ENCODE peak calls at places on chromosomes 13 and 19, in four cellular contexts. L is fibroblast of lung, S is testis, P is Peyer's patch. R is an unnamed sample. For H3K27me3, the result is how much of the 10 kb centered on the place peaks cover.

GRCh38 chr13:31436478-31436877 is 236.7 kb downstream of the B3GLCT start:
- DNase-seq in S (no peak), P (no peak), L (no peak), R (no peak)

GRCh38 chr13:100298116-100298681 is 209.3 kb downstream of the PCCA start:
- DNase-seq in L (no peak), S (no peak), P (no peak), R (no peak)

GRCh38 chr19:30968210-30968609 is 381.0 kb downstream of the TSHZ3 start:
- DNase-seq in P (no peak), L (no peak), S (no peak), R (no peak)

GRCh38 chr13:91618315-91618714 is 219.9 kb downstream of the GPC5 start:
- DNase-seq in P (no peak), S (no peak), L (no peak), R (no peak)

GRCh38 chr13:84430441-84430840 is 548.2 kb upstream of the SLITRK1 start:
- DNase-seq in L (no peak), S (no peak), P (no peak), R (no peak)

GRCh38 chr19:38644719-38645118 is 2.7 kb upstream of the ACTN4 start:
- DNase-seq in S (no peak), P (peak), L (no peak), R (no peak)

GRCh38 chr19:40687525-40688016 is 2.9 kb downstream of the NUMBL start:
- DNase-seq in L (peak), P (peak), S (peak), R (no peak)

GRCh38 chr19:47316513-47316912 is 6.9 kb downstream of the C5AR1 start:
- DNase-seq in P (no peak), S (no peak), L (no peak), R (no peak)

GRCh38 chr13:27985600-27985999 is 2.9 kb downstream of the URAD start:
- DNase-seq in S (no peak), P (no peak), L (no peak), R (no peak)

GRCh38 chr19:12715929-12716328 is 7.8 kb downstream of the TNPO2 start:
- DNase-seq in S (no peak), P (no peak), L (no peak), R (no peak)

GRCh38 chr13:73833331-73834070 is 300.7 kb downstream of the KLF12 start:
- DNase-seq in S (no peak), P (no peak), L (peak), R (no peak)

GRCh38 chr13:110185696-110186095 is 121.3 kb downstream of the COL4A1 start:
- DNase-seq in L (no peak), S (no peak), P (no peak), R (no peak)

GRCh38 chr19:16660763-16661479 is at the start of gene TMEM38A:
- DNase-seq in S (peak), L (no peak), P (peak), R (peak)

DNA sequence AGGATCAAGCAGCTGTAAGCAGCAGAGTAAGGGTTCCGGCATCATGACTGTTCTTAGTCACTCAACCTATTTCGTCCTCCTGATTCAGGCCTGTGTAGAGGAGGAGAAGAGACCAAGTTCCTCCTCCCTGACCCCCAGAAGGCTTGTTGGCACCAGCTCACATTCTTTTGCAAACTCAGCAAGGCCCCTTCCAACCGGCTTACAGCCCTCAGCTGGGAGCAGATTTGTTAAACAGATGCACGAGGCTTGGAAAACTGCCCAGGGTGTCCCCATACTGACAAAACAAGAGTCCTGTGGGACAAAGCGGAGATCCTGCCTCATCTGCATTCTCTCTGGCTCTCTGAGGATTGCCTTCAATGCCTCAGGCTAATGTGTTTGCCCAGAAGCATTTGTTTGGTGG is 113.2 kb upstream of the SOX21 start:
- DNase-seq in S (peak), P (peak), L (peak), R (peak)
- H3K27ac ChIP-seq in S (no peak), P (no peak), L (no peak), R (no peak)

DNA sequence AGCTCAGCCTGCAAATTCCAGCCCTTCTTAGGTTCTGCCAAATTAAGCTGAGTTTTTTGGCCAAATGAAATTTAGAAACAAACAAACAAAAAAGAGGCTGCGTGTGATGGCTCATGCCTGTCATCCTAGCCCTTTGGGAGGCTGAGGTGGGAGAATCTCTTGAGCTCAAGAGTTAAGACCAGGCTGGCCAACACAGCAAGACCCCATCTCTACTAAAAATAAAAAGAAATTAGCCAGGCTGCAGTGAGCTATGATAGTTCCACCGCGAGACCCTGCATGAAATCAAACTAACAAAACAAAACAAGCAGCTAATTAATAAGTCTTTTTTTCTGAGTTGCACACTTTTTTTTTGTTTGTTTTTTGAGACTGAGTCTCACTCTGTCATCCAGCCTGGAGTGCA is 17.9 kb downstream of the NCAN start:
- DNase-seq in L (no peak), P (no peak), S (no peak), R (no peak)
- H3K27me3 ChIP-seq in L (under half), P (under half), S (under half), R (under half)

DNA sequence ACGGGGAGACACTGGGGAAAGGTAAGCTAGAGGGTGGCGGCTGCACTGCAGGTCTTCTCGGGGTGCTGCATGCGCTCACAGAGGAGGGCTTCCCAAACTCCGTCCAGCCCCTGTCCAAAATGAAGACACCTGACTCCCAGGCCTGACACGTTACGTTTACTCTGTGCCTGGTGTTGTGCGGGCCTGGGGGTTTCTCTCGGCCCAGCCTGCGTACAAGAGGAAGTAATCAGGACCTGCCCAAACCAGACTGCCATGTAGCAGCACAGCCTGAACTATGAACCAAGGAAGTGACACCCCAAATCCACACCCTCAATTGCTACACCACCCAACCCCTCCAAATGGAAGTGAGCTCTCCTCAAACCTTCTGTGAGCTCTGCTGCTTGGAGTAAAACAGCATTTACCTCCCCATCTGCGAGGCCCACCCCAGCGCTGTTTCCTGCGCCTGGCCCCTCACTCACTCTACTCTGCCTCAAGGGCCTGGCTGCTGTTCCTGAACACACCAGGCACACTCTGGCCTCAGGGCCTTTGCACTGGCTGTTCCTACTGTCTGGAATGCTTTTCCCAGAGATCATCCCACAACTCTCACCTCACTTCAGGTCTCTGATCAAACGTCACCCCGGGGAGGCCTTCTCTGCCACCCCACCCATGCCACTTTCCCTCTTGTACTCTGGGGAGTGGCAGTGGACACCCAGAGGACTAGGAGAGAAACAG is 3.0 kb downstream of the HSPBP1 start:
- DNase-seq in P (no peak), S (no peak), L (no peak), R (no peak)
- H3K27ac ChIP-seq in P (peak), S (no peak), L (no peak), R (no peak)

GRCh38 chr19:1470864-1471513 is 8.0 kb downstream of the C19orf25 start:
- DNase-seq in L (no peak), S (no peak), P (no peak), R (peak)

GRCh38 chr19:1469200-1469935 is 9.6 kb downstream of the C19orf25 start:
- DNase-seq in L (no peak), S (no peak), P (no peak), R (no peak)

GRCh38 chr19:1468274-1469199 is 10.5 kb downstream of the C19orf25 start:
- DNase-seq in P (no peak), S (no peak), L (peak), R (no peak)

GRCh38 chr19:1471514-1472107 is 7.4 kb downstream of the C19orf25 start:
- DNase-seq in S (no peak), P (no peak), L (no peak), R (no peak)

DNA sequence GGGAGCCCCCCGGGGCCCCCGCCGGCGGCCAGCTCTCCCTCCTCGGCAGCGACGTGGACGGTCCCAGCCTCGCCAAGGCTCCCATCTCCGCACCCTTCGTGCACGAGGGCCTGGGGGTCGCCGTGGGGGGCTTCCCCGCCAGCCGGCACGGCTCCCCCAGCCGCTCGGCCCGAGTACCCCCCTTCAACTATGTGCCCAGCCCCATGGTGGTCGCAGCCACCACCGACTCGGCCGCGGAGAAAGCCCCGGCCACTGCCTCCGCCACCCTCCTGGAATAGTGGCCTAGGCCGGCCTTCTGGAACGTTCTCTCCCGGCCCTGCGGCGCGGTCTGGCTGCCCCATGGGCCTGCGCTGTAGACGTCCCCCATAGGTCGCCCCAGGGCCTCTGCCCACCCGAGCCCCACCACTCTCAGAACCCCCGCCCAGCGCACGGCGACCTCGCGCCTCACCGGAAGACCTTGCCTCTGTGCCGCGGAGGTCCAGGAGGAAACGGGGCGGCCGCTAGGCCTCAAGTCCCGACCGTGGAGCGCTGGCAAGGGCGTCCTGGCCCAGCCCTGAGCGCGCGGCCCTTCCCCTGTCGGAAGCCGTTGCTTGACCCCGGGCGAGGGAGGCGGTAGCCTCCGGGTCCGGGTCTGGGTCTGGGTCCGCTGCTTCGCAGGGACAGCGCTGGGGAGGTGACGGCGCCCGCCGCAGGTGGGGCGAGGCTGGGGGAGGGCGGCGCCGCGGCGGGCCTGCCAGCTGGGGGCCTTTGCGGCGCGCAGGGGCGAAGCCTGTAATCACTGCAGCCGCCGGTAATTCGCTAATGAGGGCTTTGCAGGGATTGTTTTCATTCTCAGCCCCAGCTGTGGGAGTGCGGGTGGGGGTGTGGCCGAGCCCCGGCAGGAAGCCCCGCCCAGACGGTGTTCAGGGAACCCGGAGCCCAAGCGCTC is 8.8 kb downstream of the C19orf25 start:
- DNase-seq in S (peak), L (no peak), P (peak), R (peak)
- H3K27me3 ChIP-seq in S (under half), L (under half), P (under half), R (under half)

GRCh38 chr19:42132030-42132628 is at the start of gene POU2F2:
- DNase-seq in P (peak), S (peak), L (no peak), R (no peak)

GRCh38 chr19:42134671-42135070 is 2.4 kb upstream of the POU2F2 start:
- DNase-seq in P (no peak), S (no peak), L (no peak), R (no peak)

GRCh38 chr19:42131149-42132029 is 857 bp downstream of the POU2F2 start:
- DNase-seq in L (no peak), S (no peak), P (no peak), R (no peak)

GRCh38 chr19:42130254-42130573 is 2.0 kb downstream of the POU2F2 start:
- DNase-seq in P (no peak), S (no peak), L (no peak), R (no peak)

DNA sequence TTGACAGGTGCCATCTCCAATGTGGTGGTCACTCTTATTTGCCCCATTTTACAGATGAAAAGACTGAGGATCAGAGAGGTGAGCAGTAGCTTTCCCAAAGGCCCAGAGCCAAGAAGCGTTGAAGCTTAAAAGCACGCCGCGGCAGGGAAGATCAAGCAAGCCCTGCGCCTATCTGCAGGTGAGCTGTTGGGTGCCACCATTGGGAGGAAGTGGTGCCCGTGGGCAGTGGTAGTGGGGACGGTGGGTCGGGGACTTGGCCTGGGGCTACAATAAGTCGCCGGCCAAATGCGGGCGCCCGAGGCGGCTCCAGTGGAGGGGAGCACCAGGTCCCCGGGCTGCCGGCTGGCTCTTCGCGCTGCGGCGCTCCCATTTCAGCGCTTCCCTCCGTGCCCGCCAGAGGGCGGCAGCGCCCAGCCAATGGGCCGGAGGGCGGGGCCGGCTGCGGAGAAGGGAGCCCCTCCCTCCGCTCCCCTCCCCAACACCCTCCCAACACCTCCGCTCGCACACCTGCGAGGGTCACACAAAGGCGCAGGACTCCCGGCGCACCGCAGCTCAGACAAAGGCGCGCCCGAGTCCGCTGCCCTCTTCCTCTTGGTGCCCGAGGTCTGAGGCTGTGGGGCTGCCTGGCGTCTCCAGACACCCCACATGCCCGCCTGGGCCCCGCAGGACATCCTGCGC is 744 bp upstream of the POU2F2 start:
- DNase-seq in L (no peak), S (peak), P (peak), R (peak)
- H3K27ac ChIP-seq in L (no peak), S (no peak), P (peak), R (no peak)

GRCh38 chr19:3024509-3024869 is 4.6 kb downstream of the TLE2 start:
- DNase-seq in L (no peak), P (no peak), S (no peak), R (no peak)

GRCh38 chr19:3027292-3027691 is 1.8 kb downstream of the TLE2 start:
- DNase-seq in L (no peak), S (no peak), P (no peak), R (no peak)

GRCh38 chr19:3026768-3027167 is 2.3 kb downstream of the TLE2 start:
- DNase-seq in S (no peak), P (no peak), L (no peak), R (no peak)

GRCh38 chr19:3025516-3025890 is 3.6 kb downstream of the TLE2 start:
- DNase-seq in S (no peak), L (no peak), P (no peak), R (no peak)

GRCh38 chr19:3024870-3025515 is 4.1 kb downstream of the TLE2 start:
- DNase-seq in S (no peak), L (no peak), P (no peak), R (no peak)
- H3K27me3 ChIP-seq in S (under half), L (under half), P (under half), R (under half)

DNA sequence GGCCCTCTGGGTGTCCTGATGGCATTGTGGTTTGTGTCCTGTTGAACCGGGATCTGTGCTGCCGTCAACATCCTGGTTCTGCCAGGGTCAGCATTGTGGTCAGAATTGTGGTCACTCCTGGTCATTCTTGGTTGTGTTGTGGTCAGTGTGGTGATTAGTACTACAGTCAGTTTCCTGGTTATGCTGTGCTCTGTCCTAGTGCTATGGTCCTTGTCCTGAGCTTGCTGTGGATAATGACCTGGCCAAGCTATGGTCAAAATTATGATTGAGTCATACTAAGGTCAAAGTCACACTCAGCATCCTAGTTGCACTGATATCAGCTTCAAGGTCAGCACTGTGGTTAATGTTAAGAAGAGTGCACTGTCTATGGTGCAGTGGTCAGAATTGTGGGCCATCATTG is 4.5 kb upstream of the OLFM2 start:
- DNase-seq in S (no peak), P (no peak), L (no peak), R (no peak)
- H3K27ac ChIP-seq in S (no peak), P (no peak), L (no peak), R (no peak)

R was measured in SJCRH30.